ENCODE peak calls at places on chromosomes 13 and 19, in seven cellular contexts. L, W, A, B, J, T and X are unnamed samples.
A peak's percentile ranks its signal among the peaks of the same experiment; 100 is the strongest.

GRCh38 chr13:71968025-71968424 is 101.0 kb upstream of the DACH1 start:
- DNase-seq in L (no peak), W (no peak), A (no peak), B (no peak), J (peak; percentile 17), T (no peak), X (no peak)

GRCh38 chr19:19278315-19278714 is 5.2 kb upstream of the TM6SF2 start:
- DNase-seq in L (no peak), W (no peak), A (no peak), B (no peak), J (no peak), T (no peak), X (peak; percentile 74)

GRCh38 chr19:38649305-38650179 is 2.1 kb downstream of the ACTN4 start:
- DNase-seq in L (no peak), W (no peak), A (no peak), B (no peak), J (no peak), T (no peak), X (no peak)

GRCh38 chr13:24671367-24672117 is 8.7 kb upstream of the ATP12A start:
- DNase-seq in L (peak; percentile 67), W (no peak), A (no peak), B (no peak), J (peak; percentile 90), T (peak; percentile 71), X (no peak)

GRCh38 chr13:48923376-48923775 is 52.3 kb upstream of the FNDC3A start:
- DNase-seq in L (no peak), W (no peak), A (no peak), B (no peak), J (no peak), T (no peak), X (no peak)

GRCh38 chr13:107992542-107992941 is 222.8 kb downstream of the LIG4 start:
- DNase-seq in L (no peak), W (no peak), A (no peak), B (no peak), J (peak; percentile 9), T (peak; percentile 31), X (no peak)

GRCh38 chr13:111402441-111402840 is 82.0 kb downstream of the TEX29 start:
- DNase-seq in L (no peak), W (no peak), A (no peak), B (no peak), J (no peak), T (no peak), X (no peak)

GRCh38 chr13:80630685-80631121 is 289.8 kb upstream of the SPRY2 start:
- DNase-seq in L (no peak), W (no peak), A (no peak), B (no peak), J (peak; percentile 60), T (no peak), X (no peak)

GRCh38 chr19:13366529-13367143 is 139.6 kb downstream of the CACNA1A start:
- DNase-seq in L (peak; percentile 56), W (no peak), A (no peak), B (no peak), J (peak; percentile 25), T (no peak), X (no peak)

GRCh38 chr19:51703655-51704515 is 10.8 kb downstream of the SPACA6 start:
- DNase-seq in L (peak; percentile 54), W (peak; percentile 95), A (peak; percentile 80), B (peak; percentile 91), J (peak; percentile 95), T (no peak), X (peak; percentile 54)